ENCODE peak calls at places on chromosomes 5 and 9, in seven cellular contexts. H, B, R, G, U, D and P are unnamed samples.

GRCh38 chr5:59423021-59423420 is 470.5 kb downstream of the PDE4D start:
- DNase-seq in H (no peak), B (peak), R (no peak), G (peak), U (peak), D (peak), P (no peak)

GRCh38 chr9:88791105-88791805 is 200.0 kb upstream of the S1PR3 start:
- DNase-seq in H (no peak), B (peak), R (peak), G (peak), U (peak), D (peak), P (no peak)

GRCh38 chr5:150469718-150470470 is 20.4 kb upstream of the RPS14 start:
- DNase-seq in H (no peak), B (peak), R (no peak), G (peak), U (peak), D (peak), P (no peak)

GRCh38 chr9:89426389-89426961 is 71.4 kb downstream of the SEMA4D start:
- DNase-seq in H (peak), B (no peak), R (peak), G (no peak), U (no peak), D (no peak), P (peak)

GRCh38 chr5:32531885-32532520 is 53.4 kb upstream of the SUB1 start:
- DNase-seq in H (peak), B (peak), R (peak), G (no peak), U (peak), D (no peak), P (no peak)

GRCh38 chr9:134617246-134617645 is 24.4 kb upstream of the COL5A1 start:
- DNase-seq in H (no peak), B (no peak), R (no peak), G (no peak), U (no peak), D (no peak), P (no peak)

GRCh38 chr9:129266536-129266935 is 88.5 kb upstream of the IER5L start:
- DNase-seq in H (no peak), B (no peak), R (no peak), G (no peak), U (no peak), D (no peak), P (no peak)

GRCh38 chr5:43421450-43422133 is 9.4 kb upstream of the CCL28 start:
- DNase-seq in H (no peak), B (no peak), R (no peak), G (no peak), U (no peak), D (no peak), P (no peak)

GRCh38 chr9:33374190-33374589 is 28.2 kb downstream of the AQP7 start:
- DNase-seq in H (no peak), B (no peak), R (no peak), G (no peak), U (no peak), D (no peak), P (no peak)

GRCh38 chr5:138149530-138149929 is 10.3 kb upstream of the NME5 start:
- DNase-seq in H (no peak), B (peak), R (no peak), G (no peak), U (peak), D (no peak), P (no peak)

GRCh38 chr5:148388692-148389091 is 4.9 kb downstream of the FBXO38 start:
- DNase-seq in H (peak), B (no peak), R (no peak), G (no peak), U (no peak), D (no peak), P (no peak)

GRCh38 chr9:79858509-79858908 is 286.7 kb downstream of the TLE4 start:
- DNase-seq in H (no peak), B (peak), R (no peak), G (no peak), U (peak), D (no peak), P (no peak)

GRCh38 chr9:104843644-104844226 is 79.8 kb downstream of the NIPSNAP3B start:
- DNase-seq in H (no peak), B (no peak), R (no peak), G (peak), U (no peak), D (no peak), P (no peak)

GRCh38 chr5:109877670-109878045 is 187.9 kb downstream of the MAN2A1 start:
- DNase-seq in H (no peak), B (peak), R (no peak), G (no peak), U (no peak), D (no peak), P (no peak)